ENCODE peak calls at places on chromosome 10, in seven cellular contexts. T is Calu3, C is osteocyte, X is endodermal cell, I is endothelial cell, F is adrenal gland, M is BJ. W is an unnamed sample.

GRCh38 chr10:110471566-110472139 is 26.1 kb upstream of the DUSP5 start:
- DNase-seq in T (no peak), C (no peak), X (peak), I (no peak), F (no peak), M (no peak), W (no peak)

GRCh38 chr10:79047875-79048638 is 20.7 kb upstream of the ZMIZ1 start:
- DNase-seq in T (no peak), C (no peak), X (peak), I (peak), F (peak), M (no peak), W (no peak)

GRCh38 chr10:86329896-86330680 is 36.5 kb downstream of the GRID1 start:
- DNase-seq in T (no peak), C (no peak), X (no peak), I (no peak), F (no peak), M (no peak), W (no peak)

GRCh38 chr10:19592276-19592675 is 224.0 kb upstream of the PLXDC2 start:
- DNase-seq in T (peak), C (no peak), X (no peak), I (no peak), F (no peak), M (no peak), W (no peak)

GRCh38 chr10:119375574-119376265 is 166.8 kb downstream of the RGS10 start:
- DNase-seq in T (no peak), C (no peak), X (no peak), I (no peak), F (no peak), M (no peak), W (no peak)

GRCh38 chr10:5365940-5366339 is 1.2 kb downstream of the UCN3 start:
- DNase-seq in T (no peak), C (no peak), X (no peak), I (no peak), F (no peak), M (no peak), W (no peak)

GRCh38 chr10:2208106-2208505 is 470.8 kb upstream of the ADARB2 start:
- DNase-seq in T (no peak), C (no peak), X (no peak), I (no peak), F (no peak), M (no peak), W (no peak)

GRCh38 chr10:61047788-61048560 is 104.0 kb upstream of the RHOBTB1 start:
- DNase-seq in T (no peak), C (no peak), X (no peak), I (no peak), F (no peak), M (no peak), W (no peak)

GRCh38 chr10:3245395-3245794 is 72.8 kb upstream of the PITRM1 start:
- DNase-seq in T (no peak), C (no peak), X (no peak), I (no peak), F (no peak), M (no peak), W (no peak)

GRCh38 chr10:95840681-95841080 is 67.1 kb upstream of the CC2D2B start:
- DNase-seq in T (no peak), C (no peak), X (no peak), I (no peak), F (no peak), M (no peak), W (no peak)

GRCh38 chr10:62058896-62059423 is 157.5 kb downstream of the ARID5B start:
- DNase-seq in T (no peak), C (no peak), X (no peak), I (no peak), F (no peak), M (no peak), W (no peak)

GRCh38 chr10:132497788-132498561 is 39.6 kb upstream of the INPP5A start:
- DNase-seq in T (no peak), C (no peak), X (peak), I (no peak), F (no peak), M (no peak), W (no peak)

GRCh38 chr10:95445223-95445836 is 115.8 kb downstream of the SORBS1 start:
- DNase-seq in T (peak), C (no peak), X (no peak), I (no peak), F (peak), M (peak), W (no peak)

GRCh38 chr10:60237977-60238376 is 151.7 kb downstream of the ANK3 start:
- DNase-seq in T (no peak), C (no peak), X (no peak), I (no peak), F (no peak), M (no peak), W (no peak)

GRCh38 chr10:30387646-30388243 is 38.7 kb upstream of the MTPAP start:
- DNase-seq in T (peak), C (no peak), X (no peak), I (no peak), F (no peak), M (no peak), W (no peak)

GRCh38 chr10:132136689-132137088 is 50.1 kb upstream of the DPYSL4 start:
- DNase-seq in T (no peak), C (no peak), X (no peak), I (no peak), F (peak), M (no peak), W (no peak)

GRCh38 chr10:93481931-93482834 is at the start of gene MYOF:
- DNase-seq in T (peak), C (peak), X (peak), I (peak), F (peak), M (peak), W (no peak)

GRCh38 chr10:22656056-22656455 is 58.3 kb downstream of the PIP4K2A start:
- DNase-seq in T (no peak), C (no peak), X (no peak), I (no peak), F (no peak), M (no peak), W (no peak)

GRCh38 chr10:131188494-131188893 is 123.0 kb downstream of the TCERG1L start:
- DNase-seq in T (no peak), C (no peak), X (no peak), I (no peak), F (no peak), M (no peak), W (no peak)

GRCh38 chr10:8586504-8586903 is 532.0 kb downstream of the GATA3 start:
- DNase-seq in T (no peak), C (no peak), X (no peak), I (no peak), F (no peak), M (no peak), W (no peak)

GRCh38 chr10:26448706-26449435 is 10.7 kb downstream of the APBB1IP start:
- DNase-seq in T (no peak), C (no peak), X (no peak), I (no peak), F (no peak), M (no peak), W (no peak)

GRCh38 chr10:98481418-98481945 is 34.7 kb upstream of the HPS1 start:
- DNase-seq in T (no peak), C (no peak), X (no peak), I (no peak), F (no peak), M (peak), W (no peak)

GRCh38 chr10:95464280-95464679 is 96.9 kb downstream of the SORBS1 start:
- DNase-seq in T (no peak), C (no peak), X (no peak), I (no peak), F (no peak), M (no peak), W (no peak)

GRCh38 chr10:108616559-108617285 is 1306.6 kb downstream of the XPNPEP1 start:
- DNase-seq in T (no peak), C (no peak), X (no peak), I (no peak), F (no peak), M (no peak), W (no peak)

GRCh38 chr10:101012525-101013364 is 13.1 kb downstream of the LZTS2 start:
- DNase-seq in T (peak), C (peak), X (peak), I (peak), F (peak), M (peak), W (peak)

GRCh38 chr10:118974951-118975350 is 54.6 kb upstream of the NANOS1 start:
- DNase-seq in T (no peak), C (no peak), X (no peak), I (no peak), F (no peak), M (no peak), W (no peak)

GRCh38 chr10:73465978-73466709 is 29.7 kb downstream of the PPP3CB start:
- DNase-seq in T (no peak), C (no peak), X (no peak), I (no peak), F (no peak), M (no peak), W (no peak)

GRCh38 chr10:123007558-123008378 is 827 bp downstream of the IKZF5 start:
- DNase-seq in T (peak), C (no peak), X (peak), I (peak), F (peak), M (no peak), W (no peak)

GRCh38 chr10:78319371-78319770 is 285.7 kb downstream of the RPS24 start:
- DNase-seq in T (no peak), C (peak), X (no peak), I (no peak), F (no peak), M (no peak), W (no peak)

GRCh38 chr10:116112232-116113231 is 160.5 kb downstream of the GFRA1 start:
- DNase-seq in T (no peak), C (peak), X (no peak), I (no peak), F (no peak), M (no peak), W (no peak)

DNA sequence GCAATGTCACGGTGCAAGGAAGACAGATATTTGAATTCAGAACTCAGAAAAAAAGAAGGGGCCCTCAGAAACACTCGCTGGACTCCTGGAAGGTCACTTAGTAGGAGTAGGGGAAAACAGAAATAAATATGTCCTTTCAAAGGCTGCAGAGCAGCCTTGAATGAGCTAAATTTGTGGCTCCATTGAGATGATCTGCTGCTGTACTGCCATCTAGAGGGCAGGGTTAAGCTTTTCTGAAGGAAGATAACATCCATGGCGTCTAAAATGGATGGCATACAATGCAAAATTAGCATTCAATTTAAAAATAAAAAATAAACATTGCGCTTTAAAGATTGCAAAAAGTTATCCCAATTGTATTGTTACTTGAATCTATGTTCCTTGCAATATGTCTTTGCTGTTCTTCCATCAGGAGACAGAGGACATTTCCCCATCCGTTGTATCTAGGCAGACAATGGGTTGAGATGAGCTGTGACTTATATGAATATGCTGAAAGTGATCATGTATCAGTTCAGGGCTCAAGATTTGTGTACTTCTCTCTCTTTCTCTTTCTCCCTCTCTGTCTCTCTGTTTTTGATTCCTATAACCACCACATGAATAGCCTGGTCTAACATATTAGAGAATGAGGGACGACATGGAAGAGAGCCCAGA is 642.2 kb downstream of the SH2D4B start:
- DNase-seq in T (peak), C (no peak), X (peak), I (peak), F (no peak), M (no peak), W (no peak)
- TF ChIP-seq CTCF in T (peak), C (peak), X (peak), I (peak), F (peak), M (no peak), W (no peak)

DNA sequence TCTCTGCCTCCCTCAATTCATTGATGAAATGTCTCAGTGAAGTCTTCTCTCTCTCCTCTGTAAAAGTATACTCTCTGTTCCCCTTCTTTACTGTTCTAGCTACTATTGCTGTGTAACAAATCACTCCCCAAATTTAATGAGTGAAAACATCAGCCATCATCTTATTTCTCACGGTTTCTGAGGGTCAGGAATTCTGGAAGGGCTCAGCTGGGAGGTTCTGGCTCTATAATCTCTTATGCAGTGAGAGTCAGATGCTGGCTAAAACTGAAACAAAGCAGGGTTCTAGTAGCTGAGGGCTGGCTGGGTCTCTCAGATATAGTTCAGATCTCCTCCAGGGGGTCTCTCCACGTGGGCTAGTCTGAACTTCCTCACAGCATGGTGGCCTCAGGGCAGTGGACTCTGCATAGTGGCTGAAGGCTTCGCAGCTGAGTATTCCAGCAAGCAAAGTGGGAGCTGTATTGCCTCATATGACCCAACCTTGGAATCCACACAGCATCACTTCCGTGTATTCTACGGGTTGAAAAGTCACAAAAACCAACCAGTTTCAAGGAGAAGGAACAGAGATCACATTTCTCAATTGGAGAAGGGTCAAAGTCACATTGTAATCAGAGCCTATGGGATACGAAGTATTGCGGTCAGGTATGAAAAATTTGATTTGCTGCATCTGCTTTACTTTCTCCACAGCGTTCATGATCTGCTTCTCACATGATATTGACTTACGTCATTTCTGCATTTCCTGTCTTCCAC is 74.8 kb upstream of the ATRNL1 start:
- DNase-seq in T (no peak), C (no peak), X (no peak), I (no peak), F (no peak), M (no peak), W (no peak)
- TF ChIP-seq CTCF in T (no peak), C (no peak), X (no peak), I (no peak), F (no peak), M (no peak), W (no peak)

DNA sequence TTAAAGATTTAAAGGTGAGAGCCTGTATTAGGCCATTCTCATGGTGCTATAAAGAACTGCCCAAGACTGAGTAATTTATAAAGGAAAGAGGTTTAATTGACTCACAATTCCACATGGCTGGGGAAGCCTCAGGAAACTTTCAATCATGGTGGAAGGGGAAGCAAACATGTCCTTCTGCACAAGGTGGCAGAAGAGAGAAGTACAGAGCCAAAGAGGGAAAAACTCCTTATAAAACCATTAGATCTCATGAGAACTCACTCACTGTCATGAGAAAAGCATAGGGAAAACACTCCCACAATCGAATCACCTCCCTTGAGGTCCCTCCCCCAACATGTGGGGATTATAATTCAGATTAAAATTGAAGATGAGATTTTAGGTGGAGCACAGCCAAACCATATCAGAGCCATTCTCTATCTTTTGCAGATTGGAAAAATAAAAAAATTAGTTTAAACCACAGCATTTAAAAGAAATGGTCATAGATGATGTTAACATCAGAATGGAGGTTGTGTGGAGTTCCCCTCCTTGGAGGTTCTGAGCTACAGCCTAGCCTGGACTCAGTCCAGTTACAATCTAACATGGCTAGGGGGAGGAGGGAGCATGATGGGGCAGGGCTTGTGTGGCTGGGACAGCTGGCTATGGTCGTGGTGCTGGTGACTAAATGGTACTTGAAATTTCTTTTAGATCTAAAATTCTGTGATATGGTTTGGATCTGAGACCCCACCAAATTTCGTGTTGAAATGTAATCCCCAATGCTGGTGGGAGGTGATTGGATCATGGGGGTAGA is 33.1 kb downstream of the GSTO2 start:
- DNase-seq in T (no peak), C (no peak), X (no peak), I (no peak), F (no peak), M (no peak), W (peak)
- TF ChIP-seq CTCF in T (no peak), C (peak), X (no peak), I (no peak), F (no peak), M (no peak), W (no peak)

GRCh38 chr10:113140612-113141011 is 190.6 kb downstream of the TCF7L2 start:
- DNase-seq in T (no peak), C (no peak), X (no peak), I (no peak), F (no peak), M (no peak), W (no peak)

GRCh38 chr10:113135025-113135424 is 185.0 kb downstream of the TCF7L2 start:
- DNase-seq in T (no peak), C (peak), X (no peak), I (no peak), F (no peak), M (no peak), W (no peak)

GRCh38 chr10:113138937-113139585 is 189.0 kb downstream of the TCF7L2 start:
- DNase-seq in T (no peak), C (peak), X (no peak), I (no peak), F (no peak), M (no peak), W (no peak)

GRCh38 chr10:113142601-113143000 is 192.6 kb downstream of the TCF7L2 start:
- DNase-seq in T (no peak), C (no peak), X (no peak), I (no peak), F (no peak), M (no peak), W (no peak)

GRCh38 chr10:113139695-113140094 is 189.6 kb downstream of the TCF7L2 start:
- DNase-seq in T (no peak), C (peak), X (no peak), I (no peak), F (no peak), M (no peak), W (no peak)
- TF ChIP-seq CTCF in T (no peak), C (peak), X (peak), I (no peak), F (no peak), M (peak), W (no peak)

GRCh38 chr10:70380350-70381135 is 1.9 kb downstream of the LRRC20 start:
- DNase-seq in T (no peak), C (no peak), X (no peak), I (no peak), F (no peak), M (no peak), W (no peak)

GRCh38 chr10:70379581-70380176 is 2.7 kb downstream of the LRRC20 start:
- DNase-seq in T (no peak), C (no peak), X (peak), I (no peak), F (no peak), M (no peak), W (no peak)

GRCh38 chr10:70376436-70377378 is 5.7 kb downstream of the LRRC20 start:
- DNase-seq in T (no peak), C (no peak), X (peak), I (no peak), F (no peak), M (no peak), W (no peak)

GRCh38 chr10:70378122-70378521 is 4.3 kb downstream of the LRRC20 start:
- DNase-seq in T (peak), C (no peak), X (no peak), I (no peak), F (no peak), M (peak), W (no peak)

GRCh38 chr10:70381491-70382421 is 669 bp downstream of the LRRC20 start:
- DNase-seq in T (peak), C (no peak), X (peak), I (peak), F (peak), M (no peak), W (no peak)
- TF ChIP-seq CTCF in T (no peak), C (no peak), X (no peak), I (no peak), F (no peak), M (no peak), W (no peak)